ENCODE peak calls at places on chromosomes 11 and 22, in five cellular contexts. D is pancreas; U is naive thymus-derived CD4-positive, alpha-beta T cell; A is lower lobe of right lung; M is K562. Y is an unnamed sample. For H3K9me3, the result is how much of the 10 kb centered on the place peaks cover.

GRCh38 chr22:27662359-27663030 is 139.1 kb downstream of the MN1 start:
- DNase-seq in U (no peak), A (no peak), M (no peak), D (no peak), Y (no peak)

GRCh38 chr11:86912238-86912637 is 43.0 kb downstream of the FZD4 start:
- DNase-seq in D (no peak), U (no peak), A (no peak), M (no peak), Y (no peak)

GRCh38 chr11:1449516-1450270 is 36.9 kb downstream of the MOB2 start:
- DNase-seq in M (no peak), A (no peak), U (no peak), D (no peak), Y (no peak)

GRCh38 chr11:110249066-110249465 is 47.3 kb downstream of the RDX start:
- DNase-seq in D (no peak), M (no peak), U (no peak), A (no peak), Y (no peak)

GRCh38 chr11:2533642-2534115 is 88.9 kb downstream of the KCNQ1 start:
- DNase-seq in A (peak), D (peak), U (no peak), M (peak), Y (no peak)

GRCh38 chr11:66721939-66722338 is 7.1 kb downstream of the SPTBN2 start:
- DNase-seq in D (no peak), A (no peak), U (no peak), M (no peak), Y (no peak)

GRCh38 chr11:78946945-78947914 is 372.6 kb upstream of the NARS2 start:
- DNase-seq in M (no peak), U (no peak), A (no peak), D (no peak), Y (no peak)

GRCh38 chr11:73192272-73192671 is 25.8 kb upstream of the P2RY2 start:
- DNase-seq in A (peak), U (no peak), M (no peak), D (no peak), Y (no peak)

GRCh38 chr11:118198370-118198769 is 21.9 kb upstream of the SCN2B start:
- DNase-seq in M (peak), A (peak), D (peak), U (peak), Y (peak)

GRCh38 chr11:69467646-69468045 is 13.8 kb upstream of the LINC01488 start:
- DNase-seq in A (peak), D (no peak), U (no peak), M (peak), Y (no peak)

GRCh38 chr11:47099213-47099917 is 77.3 kb downstream of the ARFGAP2 start:
- DNase-seq in D (no peak), U (no peak), M (no peak), A (no peak), Y (no peak)

GRCh38 chr22:19448076-19448607 is 631 bp upstream of the C22orf39 start:
- DNase-seq in U (no peak), M (peak), A (no peak), D (peak), Y (no peak)

GRCh38 chr22:42991010-42991651 is 23.8 kb downstream of the PACSIN2 start:
- DNase-seq in M (no peak), D (peak), A (no peak), U (no peak), Y (no peak)

GRCh38 chr11:93330446-93330984 is at the start of gene DEUP1:
- DNase-seq in D (peak), A (peak), U (no peak), M (peak), Y (no peak)

GRCh38 chr11:41273908-41274307 is 185.5 kb downstream of the LRRC4C start:
- DNase-seq in U (no peak), D (no peak), M (no peak), A (no peak), Y (no peak)

GRCh38 chr22:47020157-47020556 is 257.7 kb downstream of the TBC1D22A start:
- DNase-seq in U (no peak), D (no peak), M (no peak), A (no peak), Y (no peak)
- H3K9me3 ChIP-seq in U (under half), D (under half), M (under half), A (under half), Y (under half)

DNA sequence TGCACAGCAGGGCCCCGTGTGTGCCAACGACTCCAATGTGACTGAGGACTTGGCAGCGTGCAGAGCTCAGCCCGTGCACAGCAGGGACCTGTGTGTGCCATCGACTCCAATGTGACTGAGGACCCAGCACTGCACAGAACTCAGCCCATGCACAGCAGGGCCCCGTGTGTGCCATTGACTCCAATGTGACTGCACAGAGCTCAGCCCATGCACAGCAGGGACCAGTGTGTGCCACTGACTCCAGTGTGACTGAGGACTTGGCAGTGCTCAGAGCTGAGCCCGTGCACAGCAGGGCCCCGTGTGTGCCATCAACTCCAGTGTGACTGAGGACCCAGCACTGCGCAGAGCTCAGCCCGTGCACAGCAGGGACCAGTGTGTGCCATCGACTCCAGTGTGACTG is 347.8 kb upstream of the B3GAT1 start:
- DNase-seq in M (no peak), A (no peak), U (no peak), D (no peak), Y (no peak)
- H3K9me3 ChIP-seq in M (under half), A (under half), U (under half), D (under half), Y (under half)

GRCh38 chr22:48241658-48242057 is 1479.2 kb downstream of the TBC1D22A start:
- DNase-seq in U (no peak), A (no peak), M (no peak), D (no peak), Y (no peak)
- H3K9me3 ChIP-seq in U (under half), A (under half), M (under half), D (under half), Y (under half)

GRCh38 chr22:48263431-48263765 is 1500.9 kb downstream of the TBC1D22A start:
- DNase-seq in U (no peak), M (no peak), A (no peak), D (no peak), Y (no peak)

GRCh38 chr22:48262596-48263430 is 1500.4 kb downstream of the TBC1D22A start:
- DNase-seq in U (no peak), D (no peak), A (no peak), M (no peak), Y (no peak)

GRCh38 chr22:48264586-48264985 is 1502.1 kb downstream of the TBC1D22A start:
- DNase-seq in A (no peak), D (no peak), U (no peak), M (no peak), Y (no peak)

GRCh38 chr22:48265000-48265625 is 1502.7 kb downstream of the TBC1D22A start:
- DNase-seq in U (no peak), D (no peak), A (no peak), M (no peak), Y (no peak)

GRCh38 chr22:48263791-48264351 is 1501.4 kb downstream of the TBC1D22A start:
- DNase-seq in U (no peak), D (no peak), M (no peak), A (no peak), Y (no peak)
- H3K9me3 ChIP-seq in U (under half), D (under half), M (under half), A (under half), Y (under half)

DNA sequence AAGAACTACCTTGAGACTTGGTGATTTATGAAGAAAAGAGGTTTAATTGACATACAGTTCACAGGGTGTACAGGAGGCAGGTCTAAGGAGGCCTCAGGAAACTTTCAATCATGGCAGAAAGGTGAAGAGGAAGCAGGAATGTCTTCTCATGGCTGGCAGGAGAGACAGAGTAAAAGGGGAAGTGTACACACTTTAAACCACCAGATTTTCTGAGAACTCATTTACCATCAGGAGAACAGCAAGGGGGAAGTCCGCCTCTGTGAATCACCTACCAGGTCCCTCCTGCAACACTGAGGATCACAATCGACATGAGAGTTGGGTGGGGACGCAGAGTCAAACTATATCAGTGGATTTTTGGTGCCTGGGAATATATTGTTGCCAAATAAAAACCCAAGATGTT is 40.3 kb upstream of the OR5D13 start:
- DNase-seq in A (no peak), M (no peak), D (no peak), U (no peak), Y (no peak)
- H3K9me3 ChIP-seq in A (under half), M (under half), D (under half), U (under half), Y (under half)

GRCh38 chr11:101128571-101129202 is 926 bp downstream of the PGR start:
- DNase-seq in A (peak), M (no peak), D (peak), U (no peak), Y (no peak)
- H3K9me3 ChIP-seq in A (under half), M (under half), D (under half), U (under half), Y (under half)

GRCh38 chr22:47622541-47622940 is 860.1 kb downstream of the TBC1D22A start:
- DNase-seq in A (no peak), U (no peak), M (no peak), D (no peak), Y (no peak)
- H3K9me3 ChIP-seq in A (under half), U (under half), M (under half), D (under half), Y (under half)

Y was measured in T-helper 17 cell.